ENCODE peak calls at places on chromosomes 2 and 18, in six cellular contexts. U, T, Y, Q, B and V are unnamed samples.
A peak's percentile ranks its signal among the peaks of the same experiment; 100 is the strongest.

GRCh38 chr2:33494155-33494779 is 17.8 kb downstream of the RASGRP3 start:
- DNase-seq in U (no peak), T (no peak), Y (no peak), Q (no peak), B (peak; percentile 62), V (no peak)

GRCh38 chr2:121803503-121803902 is 48.1 kb downstream of the TSN start:
- DNase-seq in U (no peak), T (no peak), Y (no peak), Q (no peak), B (no peak), V (no peak)

GRCh38 chr2:38281095-38281742 is 95.9 kb downstream of the ATL2 start:
- DNase-seq in U (no peak), T (no peak), Y (no peak), Q (no peak), B (no peak), V (no peak)

GRCh38 chr2:217866457-217866856 is 136.3 kb downstream of the TNS1 start:
- DNase-seq in U (no peak), T (no peak), Y (no peak), Q (no peak), B (peak; percentile 12), V (no peak)

GRCh38 chr2:118990757-118991545 is 49.0 kb downstream of the MARCO start:
- DNase-seq in U (no peak), T (no peak), Y (peak; percentile 52), Q (no peak), B (no peak), V (no peak)

GRCh38 chr2:220707261-220707660 is 864.8 kb downstream of the EPHA4 start:
- DNase-seq in U (no peak), T (no peak), Y (no peak), Q (no peak), B (no peak), V (no peak)

GRCh38 chr2:112688086-112688880 is 32.5 kb upstream of the NT5DC4 start:
- DNase-seq in U (no peak), T (no peak), Y (no peak), Q (no peak), B (peak; percentile 38), V (no peak)

GRCh38 chr18:22434973-22435608 is 17.4 kb upstream of the CTAGE1 start:
- DNase-seq in U (no peak), T (no peak), Y (no peak), Q (no peak), B (peak; percentile 90), V (no peak)

GRCh38 chr18:63146185-63146584 is 173.4 kb downstream of the BCL2 start:
- DNase-seq in U (no peak), T (no peak), Y (no peak), Q (no peak), B (no peak), V (no peak)

GRCh38 chr2:189465478-189465877 is 24.2 kb downstream of the WDR75 start:
- DNase-seq in U (no peak), T (no peak), Y (no peak), Q (no peak), B (no peak), V (no peak)
- H3K36me3 ChIP-seq in U (peaks cover 5% of the 10 kb centered on the region), T (peaks cover 92% of the 10 kb centered on the region), Y (peaks cover 99% of the 10 kb centered on the region), Q (peaks cover 60% of the 10 kb centered on the region), B (peaks cover 6% of the 10 kb centered on the region), V (peaks cover 48% of the 10 kb centered on the region)

GRCh38 chr2:144519597-144519933 is 354 bp downstream of the ZEB2 start:
- DNase-seq in U (no peak), T (no peak), Y (no peak), Q (no peak), B (no peak), V (no peak)

GRCh38 chr2:144516417-144516980 is 3.4 kb downstream of the ZEB2 start:
- DNase-seq in U (no peak), T (peak; percentile 76), Y (peak; percentile 69), Q (no peak), B (no peak), V (peak; percentile 77)

GRCh38 chr2:144518744-144519596 is 949 bp downstream of the ZEB2 start:
- DNase-seq in U (no peak), T (no peak), Y (no peak), Q (no peak), B (no peak), V (no peak)

GRCh38 chr2:144516981-144517824 is 2.7 kb downstream of the ZEB2 start:
- DNase-seq in U (peak; percentile 76), T (peak; percentile 81), Y (peak; percentile 77), Q (peak; percentile 86), B (peak; percentile 96), V (peak; percentile 77)

GRCh38 chr2:144517825-144518699 is 1.9 kb downstream of the ZEB2 start:
- DNase-seq in U (no peak), T (peak; percentile 60), Y (no peak), Q (no peak), B (no peak), V (no peak)
- H3K27me3 ChIP-seq in U (peaks cover 77% of the 10 kb centered on the region), T (peaks cover 96% of the 10 kb centered on the region), Y (no peaks in the 10 kb centered on the region), Q (no peaks in the 10 kb centered on the region), B (no peaks in the 10 kb centered on the region), V (peaks cover 88% of the 10 kb centered on the region)

DNA sequence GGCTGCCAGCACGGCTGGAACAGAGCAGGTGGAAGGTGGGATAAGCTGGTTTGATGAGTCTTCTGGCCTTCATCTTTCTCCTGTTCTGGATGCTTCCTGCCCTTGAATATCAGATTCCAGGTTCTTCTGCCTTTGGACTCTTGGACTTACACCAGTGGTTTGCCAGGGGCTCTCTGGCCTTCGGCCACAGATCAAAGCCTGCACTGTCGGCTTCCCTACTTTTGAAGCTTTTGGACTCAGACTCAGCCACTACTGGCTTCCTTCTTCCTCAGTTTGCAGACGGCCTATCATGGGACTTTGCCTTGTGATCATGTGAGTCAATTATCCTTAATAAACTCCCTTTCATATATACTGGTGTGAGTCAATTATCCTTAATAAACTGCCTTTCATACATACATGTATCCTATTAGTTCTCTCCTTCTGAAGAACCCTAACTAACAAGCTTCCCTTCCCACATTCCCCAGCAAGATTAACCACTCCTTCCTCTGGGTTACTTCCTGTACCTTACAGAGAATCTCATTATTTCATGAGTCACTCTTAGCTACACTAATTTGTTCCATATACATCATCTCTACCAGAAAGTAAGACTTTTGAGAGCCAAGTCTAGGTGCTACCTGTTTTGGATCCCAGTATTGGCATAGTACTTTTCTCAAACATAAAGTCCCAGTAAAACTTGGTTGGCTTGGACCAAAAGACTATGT is 31.3 kb upstream of the LRATD1 start:
- DNase-seq in U (no peak), T (no peak), Y (no peak), Q (no peak), B (no peak), V (no peak)
- H3K36me3 ChIP-seq in U (no peaks in the 10 kb centered on the region), T (no peaks in the 10 kb centered on the region), Y (no peaks in the 10 kb centered on the region), Q (no peaks in the 10 kb centered on the region), B (no peaks in the 10 kb centered on the region), V (no peaks in the 10 kb centered on the region)

DNA sequence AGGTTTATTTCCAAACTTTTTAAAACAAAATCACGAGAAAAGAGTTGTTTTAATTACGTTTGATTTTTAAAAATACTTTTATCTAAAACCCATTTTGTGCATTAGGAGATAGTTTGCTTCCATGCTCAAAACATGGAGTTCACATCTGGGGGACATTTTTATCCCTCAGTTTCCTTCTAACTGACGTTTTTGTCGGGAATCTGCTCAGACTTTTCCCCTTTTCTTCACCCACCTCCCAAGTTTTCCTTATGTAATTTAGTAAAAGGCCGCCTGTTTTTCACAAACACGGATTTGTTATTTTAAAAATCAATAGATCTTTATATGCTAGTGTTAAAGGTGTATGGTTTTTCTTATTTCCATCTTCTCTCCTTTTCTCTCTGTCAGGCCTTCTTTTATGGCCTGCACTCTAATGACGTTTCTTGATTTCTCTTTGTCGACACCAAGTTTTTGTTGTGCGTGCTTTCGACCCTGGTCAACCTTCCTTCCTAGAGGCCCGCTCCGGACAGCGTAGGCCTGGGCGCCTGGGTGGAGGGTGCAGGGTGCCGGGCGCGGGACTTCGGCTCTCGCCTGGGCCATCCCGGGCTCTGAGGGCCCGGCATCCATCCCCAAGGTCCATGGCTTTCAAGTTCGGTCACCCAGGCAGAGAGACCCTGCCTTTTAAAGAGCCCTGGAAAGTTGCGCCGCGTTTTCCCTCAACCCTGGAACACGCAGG is 3.9 kb upstream of the SATB2 start:
- DNase-seq in U (no peak), T (peak; percentile 69), Y (no peak), Q (no peak), B (no peak), V (peak; percentile 71)
- H3K27me3 ChIP-seq in U (peaks cover 70% of the 10 kb centered on the region), T (peaks cover 85% of the 10 kb centered on the region), Y (peaks cover 76% of the 10 kb centered on the region), Q (peaks cover 67% of the 10 kb centered on the region), B (peaks cover 55% of the 10 kb centered on the region), V (peaks cover 68% of the 10 kb centered on the region)

GRCh38 chr2:53903011-53903410 is 43.2 kb upstream of the GPR75 start:
- DNase-seq in U (no peak), T (no peak), Y (no peak), Q (no peak), B (no peak), V (no peak)
- H3K36me3 ChIP-seq in U (no peaks in the 10 kb centered on the region), T (peaks cover 98% of the 10 kb centered on the region), Y (peaks cover 100% of the 10 kb centered on the region), Q (peaks cover 94% of the 10 kb centered on the region), B (peaks cover 21% of the 10 kb centered on the region), V (peaks cover 34% of the 10 kb centered on the region)